ENCODE peak calls at places on chromosomes 3 and 15, in nine cellular contexts. S is kidney tubule cell, X is AG09309, R is GM10248, Z is psoas muscle, G is AG04450, O is NCI-H2029, N is NCI-H510A treated with DMSO at 0.1 percent for 48 hours, P is fibroblast of lung. B is an unnamed sample.

GRCh38 chr3:117955196-117955595 is 1079.5 kb downstream of the IGSF11 start:
- DNase-seq in P (no peak), Z (no peak), O (peak; percentile 4), S (no peak), R (no peak), X (no peak), G (peak; percentile 16), N (peak; percentile 5), B (no peak)

GRCh38 chr15:72153269-72153668 is 35.1 kb downstream of the SENP8 start:
- DNase-seq in X (no peak), Z (no peak), S (no peak), N (no peak), G (no peak), P (peak; percentile 51), O (no peak), R (no peak), B (no peak)

GRCh38 chr3:100463002-100463401 is 29.4 kb upstream of the TMEM45A start:
- DNase-seq in G (peak; percentile 38), O (peak; percentile 37), P (peak; percentile 81), X (peak; percentile 52), N (peak; percentile 37), Z (no peak), S (peak; percentile 70), R (peak; percentile 65), B (no peak)

GRCh38 chr3:53796161-53796560 is 50.1 kb downstream of the CHDH start:
- DNase-seq in Z (no peak), R (no peak), G (no peak), X (no peak), S (no peak), N (peak; percentile 38), P (no peak), O (peak; percentile 40), B (no peak)

GRCh38 chr3:177150970-177151627 is 46.2 kb downstream of the TBL1XR1 start:
- DNase-seq in O (peak; percentile 65), Z (no peak), G (peak; percentile 72), S (peak; percentile 81), R (no peak), P (peak; percentile 85), N (peak; percentile 76), X (peak; percentile 56), B (no peak)

GRCh38 chr15:45164914-45165313 is 22.9 kb downstream of the SHF start:
- DNase-seq in R (no peak), P (no peak), G (no peak), X (no peak), O (no peak), Z (no peak), N (no peak), S (no peak), B (no peak)

GRCh38 chr15:79329186-79329611 is 18.3 kb downstream of the TMED3 start:
- DNase-seq in S (peak; percentile 78), O (no peak), N (no peak), R (no peak), X (no peak), P (peak; percentile 71), G (peak; percentile 11), Z (no peak), B (no peak)

GRCh38 chr3:115418583-115418982 is 204.7 kb upstream of the GAP43 start:
- DNase-seq in N (no peak), R (no peak), G (no peak), P (no peak), X (no peak), S (no peak), O (peak; percentile 28), Z (no peak), B (no peak)

GRCh38 chr15:25134546-25134945 is 179.8 kb downstream of the SNRPN start:
- DNase-seq in X (no peak), O (no peak), Z (no peak), G (peak; percentile 2), N (no peak), P (peak; percentile 4), S (no peak), R (no peak), B (no peak)

GRCh38 chr15:39880718-39881387 is 39.2 kb downstream of the GPR176 start:
- DNase-seq in S (no peak), X (no peak), O (no peak), N (no peak), Z (no peak), P (no peak), R (no peak), G (no peak), B (no peak)